ENCODE peak calls at places on chromosomes 3 and 15, in eight cellular contexts. J is fibroblast of lung; Z is heart left ventricle; H is CD4-positive, CD25-positive, alpha-beta regulatory T cell; G is psoas muscle; W is thoracic aorta; B is OCI-LY7; C is left ventricle myocardium inferior. T is an unnamed sample.

GRCh38 chr3:196193037-196193737 is 18.0 kb downstream of the ZDHHC19 start:
- DNase-seq in J (no peak), Z (peak; percentile 51), H (no peak), G (peak; percentile 14), W (no peak), B (no peak), C (no peak), T (no peak)

GRCh38 chr15:79721256-79721655 is 175.6 kb downstream of the MTHFS start:
- DNase-seq in J (no peak), Z (no peak), H (no peak), G (no peak), W (no peak), B (no peak), C (no peak), T (no peak)

GRCh38 chr15:74954515-74954914 is 2.1 kb downstream of the RPP25 start:
- DNase-seq in J (peak; percentile 69), Z (no peak), H (no peak), G (no peak), W (no peak), B (no peak), C (peak; percentile 37), T (no peak)

GRCh38 chr3:88219138-88219792 is 69.5 kb downstream of the C3orf38 start:
- DNase-seq in J (peak; percentile 77), Z (no peak), H (peak; percentile 23), G (no peak), W (no peak), B (peak; percentile 81), C (no peak), T (no peak)

GRCh38 chr15:68420186-68420684 is 11.7 kb downstream of the ITGA11 start:
- DNase-seq in J (no peak), Z (no peak), H (no peak), G (no peak), W (no peak), B (no peak), C (no peak), T (peak; percentile 46)

GRCh38 chr3:156728267-156728985 is 54.0 kb downstream of the TIPARP start:
- DNase-seq in J (no peak), Z (no peak), H (no peak), G (no peak), W (no peak), B (no peak), C (no peak), T (no peak)

GRCh38 chr3:117127147-117127546 is 417.6 kb downstream of the TUSC7 start:
- DNase-seq in J (no peak), Z (no peak), H (no peak), G (no peak), W (no peak), B (no peak), C (no peak), T (no peak)

GRCh38 chr3:118882353-118882947 is 152.2 kb downstream of the IGSF11 start:
- DNase-seq in J (peak; percentile 69), Z (no peak), H (peak; percentile 69), G (peak; percentile 50), W (no peak), B (peak; percentile 56), C (peak; percentile 25), T (peak; percentile 36)

GRCh38 chr3:105860649-105861048 is 8.2 kb downstream of the CBLB start:
- DNase-seq in J (no peak), Z (no peak), H (no peak), G (no peak), W (no peak), B (no peak), C (no peak), T (no peak)

GRCh38 chr3:19526071-19526470 is 377.8 kb downstream of the KCNH8 start:
- DNase-seq in J (no peak), Z (no peak), H (no peak), G (no peak), W (no peak), B (no peak), C (no peak), T (no peak)

GRCh38 chr15:71055461-71055860 is 59.8 kb upstream of the THSD4 start:
- DNase-seq in J (peak; percentile 61), Z (no peak), H (no peak), G (no peak), W (no peak), B (no peak), C (no peak), T (no peak)

GRCh38 chr3:139105154-139105702 is 60.5 kb upstream of the PRR23C start:
- DNase-seq in J (no peak), Z (no peak), H (no peak), G (no peak), W (no peak), B (no peak), C (no peak), T (no peak)

GRCh38 chr15:80155001-80155377 is 2.2 kb downstream of the FAH start:
- DNase-seq in J (no peak), Z (no peak), H (no peak), G (no peak), W (no peak), B (no peak), C (no peak), T (no peak)

GRCh38 chr3:151539599-151539998 is 78.7 kb upstream of the IGSF10 start:
- DNase-seq in J (no peak), Z (no peak), H (no peak), G (no peak), W (no peak), B (no peak), C (no peak), T (no peak)
- H3K27ac ChIP-seq in J (no peak overlapping the region), Z (no peak overlapping the region), H (no peak overlapping the region), G (peak overlapping the region; percentile 57), W (peak overlapping the region; percentile 63), B (no peak overlapping the region), C (peak overlapping the region; percentile 59), T (no peak overlapping the region)

DNA sequence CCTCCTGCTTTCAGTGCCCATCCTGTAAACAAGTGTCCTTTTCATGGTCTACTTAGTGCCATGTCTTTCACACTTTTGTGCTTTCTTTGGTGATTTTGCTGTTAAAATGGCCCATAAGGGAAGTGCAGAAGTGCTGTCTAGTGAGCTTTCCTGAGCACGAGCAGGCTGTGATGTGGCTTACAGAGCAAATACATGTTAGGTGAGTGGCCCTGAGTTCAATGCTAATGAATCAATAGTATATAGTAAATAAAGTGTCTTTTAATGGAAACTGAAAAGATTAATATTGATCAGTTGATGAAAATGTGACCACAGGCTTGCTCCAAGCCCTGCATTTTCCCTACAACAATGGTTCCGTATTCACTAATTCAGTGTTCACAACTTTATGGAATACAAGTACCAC is 5.7 kb downstream of the SH3BP5 start:
- DNase-seq in J (no peak), Z (no peak), H (no peak), G (no peak), W (no peak), B (no peak), C (no peak), T (no peak)
- H3K4me1 ChIP-seq in J (peaks cover 2% of the 10 kb centered on the region), Z (peaks cover 73% of the 10 kb centered on the region), H (peaks cover 59% of the 10 kb centered on the region), G (peaks cover 45% of the 10 kb centered on the region), W (peaks cover 76% of the 10 kb centered on the region), B (peaks cover 40% of the 10 kb centered on the region), C (peaks cover 86% of the 10 kb centered on the region), T (peaks cover 42% of the 10 kb centered on the region)

GRCh38 chr3:877001-877400 is 215.8 kb upstream of the CNTN6 start:
- DNase-seq in J (no peak), Z (no peak), H (no peak), G (no peak), W (no peak), B (no peak), C (no peak), T (no peak)
- H3K27ac ChIP-seq in J (no peak overlapping the region), Z (no peak overlapping the region), H (no peak overlapping the region), G (no peak overlapping the region), W (no peak overlapping the region), B (no peak overlapping the region), C (no peak overlapping the region), T (no peak overlapping the region)

GRCh38 chr3:184323696-184324095 is 9.3 kb downstream of the EIF4G1 start:
- DNase-seq in J (no peak), Z (no peak), H (no peak), G (peak; percentile 86), W (no peak), B (no peak), C (no peak), T (no peak)
- H3K4me1 ChIP-seq in J (peaks cover 18% of the 10 kb centered on the region), Z (peaks cover 41% of the 10 kb centered on the region), H (no peaks in the 10 kb centered on the region), G (peaks cover 50% of the 10 kb centered on the region), W (peaks cover 30% of the 10 kb centered on the region), B (no peaks in the 10 kb centered on the region), C (peaks cover 55% of the 10 kb centered on the region), T (peaks cover 10% of the 10 kb centered on the region)

GRCh38 chr15:65041787-65042186 is 3.4 kb upstream of the SLC51B start:
- DNase-seq in J (no peak), Z (no peak), H (no peak), G (no peak), W (no peak), B (no peak), C (no peak), T (no peak)
- H3K27ac ChIP-seq in J (no peak overlapping the region), Z (no peak overlapping the region), H (no peak overlapping the region), G (no peak overlapping the region), W (no peak overlapping the region), B (no peak overlapping the region), C (no peak overlapping the region), T (no peak overlapping the region)

GRCh38 chr3:152328841-152329240 is 60.1 kb downstream of the MBNL1 start:
- DNase-seq in J (peak; percentile 85), Z (no peak), H (no peak), G (no peak), W (no peak), B (no peak), C (no peak), T (no peak)

GRCh38 chr3:152323834-152324233 is 55.1 kb downstream of the MBNL1 start:
- DNase-seq in J (no peak), Z (no peak), H (peak; percentile 69), G (no peak), W (no peak), B (no peak), C (no peak), T (no peak)

GRCh38 chr3:152322756-152323155 is 54.0 kb downstream of the MBNL1 start:
- DNase-seq in J (peak; percentile 51), Z (no peak), H (peak; percentile 61), G (no peak), W (no peak), B (peak; percentile 27), C (no peak), T (no peak)

GRCh38 chr3:152321806-152322377 is 53.2 kb downstream of the MBNL1 start:
- DNase-seq in J (no peak), Z (no peak), H (no peak), G (no peak), W (no peak), B (no peak), C (no peak), T (no peak)

DNA sequence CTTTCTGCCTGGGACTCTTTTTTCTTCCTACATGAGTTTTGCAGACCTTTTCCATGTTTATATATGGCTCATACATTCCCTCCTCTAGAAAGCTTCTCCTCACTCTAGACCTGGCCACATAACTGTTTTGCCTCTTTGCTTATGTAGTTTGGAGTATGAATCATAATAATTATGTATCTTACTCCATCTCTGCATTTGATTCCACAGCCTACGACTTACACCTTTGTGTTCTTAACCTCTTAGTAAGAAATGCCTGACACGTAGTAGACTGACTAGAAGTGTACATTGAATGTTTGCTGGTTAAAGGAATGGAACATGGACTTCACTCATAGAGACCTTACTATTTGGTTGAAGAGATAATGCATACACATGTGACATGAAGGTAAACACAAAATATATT is 56.4 kb downstream of the MBNL1 start:
- DNase-seq in J (no peak), Z (no peak), H (no peak), G (no peak), W (no peak), B (no peak), C (no peak), T (no peak)
- H3K4me1 ChIP-seq in J (peaks cover 10% of the 10 kb centered on the region), Z (peaks cover 83% of the 10 kb centered on the region), H (peaks cover 73% of the 10 kb centered on the region), G (peaks cover 76% of the 10 kb centered on the region), W (peaks cover 81% of the 10 kb centered on the region), B (peaks cover 16% of the 10 kb centered on the region), C (peaks cover 85% of the 10 kb centered on the region), T (peaks cover 6% of the 10 kb centered on the region)

GRCh38 chr3:15329058-15330005 is 3.1 kb downstream of the SH3BP5 start:
- DNase-seq in J (no peak), Z (no peak), H (no peak), G (no peak), W (no peak), B (no peak), C (no peak), T (peak; percentile 52)
- H3K27ac ChIP-seq in J (no peak overlapping the region), Z (peak overlapping the region; percentile 82), H (peak overlapping the region; percentile 24), G (peak overlapping the region; percentile 85), W (peak overlapping the region; percentile 9), B (peak overlapping the region; percentile 62), C (peak overlapping the region; percentile 85), T (peak overlapping the region; percentile 93)

T was measured in uterus.